ENCODE peak calls at places on chromosomes 12 and 14, in seven cellular contexts. N, S, P, M, W, K and C are unnamed samples.

GRCh38 chr12:131353376-131353775 is 357.5 kb upstream of the SFSWAP start:
- DNase-seq in W (no peak), P (no peak), N (no peak), K (no peak), S (no peak), M (no peak), C (no peak)

GRCh38 chr14:93064411-93065271 is 51.1 kb downstream of the ITPK1 start:
- DNase-seq in S (no peak), M (no peak), N (no peak), K (no peak), P (no peak), W (no peak), C (no peak)

GRCh38 chr14:67971627-67972625 is 152.3 kb downstream of the RAD51B start:
- DNase-seq in K (no peak), W (no peak), P (no peak), S (no peak), M (no peak), N (no peak), C (no peak)

GRCh38 chr12:112844814-112845565 is 53.4 kb downstream of the RPH3A start:
- DNase-seq in P (no peak), M (no peak), K (no peak), S (no peak), W (no peak), N (no peak), C (no peak)

GRCh38 chr14:61140872-61141271 is 140.3 kb downstream of the TMEM30B start:
- DNase-seq in P (peak; percentile 29), K (no peak), W (no peak), M (no peak), N (no peak), S (no peak), C (no peak)

GRCh38 chr12:21561158-21561557 is 35.1 kb downstream of the SPX start:
- DNase-seq in M (no peak), W (no peak), S (no peak), N (no peak), K (no peak), P (no peak), C (no peak)

GRCh38 chr14:24080888-24081738 is 9.8 kb downstream of the CPNE6 start:
- DNase-seq in P (no peak), M (peak; percentile 69), K (peak; percentile 83), N (peak; percentile 62), W (no peak), S (peak; percentile 38), C (no peak)

GRCh38 chr12:71686658-71687025 is 760 bp downstream of the TMEM19 start:
- DNase-seq in W (no peak), P (no peak), K (no peak), M (no peak), S (no peak), N (no peak), C (no peak)

GRCh38 chr12:112607427-112607826 is 184.1 kb upstream of the RPH3A start:
- DNase-seq in M (no peak), W (no peak), S (no peak), N (no peak), K (no peak), P (no peak), C (no peak)

GRCh38 chr14:99169776-99170356 is 102.1 kb downstream of the BCL11B start:
- DNase-seq in K (no peak), M (no peak), W (no peak), N (no peak), S (no peak), P (no peak), C (no peak)

GRCh38 chr12:114440450-114441383 is 34.8 kb upstream of the TBX5 start:
- DNase-seq in S (no peak), M (peak; percentile 51), W (no peak), N (no peak), P (no peak), K (no peak), C (no peak)

GRCh38 chr14:65413739-65414045 is 1.2 kb downstream of the FUT8 start:
- DNase-seq in W (no peak), N (no peak), M (no peak), P (no peak), K (no peak), S (no peak), C (no peak)

GRCh38 chr14:65415613-65416012 is 3.1 kb downstream of the FUT8 start:
- DNase-seq in N (no peak), P (no peak), M (no peak), S (no peak), W (no peak), K (no peak), C (no peak)

GRCh38 chr14:65412189-65412846 is at the start of gene FUT8:
- DNase-seq in M (peak; percentile 96), W (peak; percentile 93), P (peak; percentile 88), K (peak; percentile 41), N (peak; percentile 84), S (peak; percentile 81), C (peak; percentile 80)

GRCh38 chr14:65412881-65413738 is 580 bp downstream of the FUT8 start:
- DNase-seq in W (no peak), P (no peak), K (no peak), S (peak; percentile 17), M (peak; percentile 41), N (peak; percentile 7), C (no peak)

GRCh38 chr14:65414961-65415589 is 2.5 kb downstream of the FUT8 start:
- DNase-seq in M (no peak), K (no peak), P (no peak), S (peak; percentile 10), W (no peak), N (no peak), C (no peak)
- TF ChIP-seq SP1 in M (no peak), K (no peak), P (no peak), S (no peak), W (no peak), N (no peak), C (no peak)

GRCh38 chr12:54526800-54527630 is 22.4 kb upstream of the PDE1B start:
- DNase-seq in N (peak; percentile 69), W (peak; percentile 78), S (peak; percentile 23), P (peak; percentile 53), K (peak; percentile 67), M (peak; percentile 92), C (no peak)
- TF ChIP-seq SP1 in N (no peak), W (no peak), S (no peak), P (no peak), K (no peak), M (no peak), C (no peak)

DNA sequence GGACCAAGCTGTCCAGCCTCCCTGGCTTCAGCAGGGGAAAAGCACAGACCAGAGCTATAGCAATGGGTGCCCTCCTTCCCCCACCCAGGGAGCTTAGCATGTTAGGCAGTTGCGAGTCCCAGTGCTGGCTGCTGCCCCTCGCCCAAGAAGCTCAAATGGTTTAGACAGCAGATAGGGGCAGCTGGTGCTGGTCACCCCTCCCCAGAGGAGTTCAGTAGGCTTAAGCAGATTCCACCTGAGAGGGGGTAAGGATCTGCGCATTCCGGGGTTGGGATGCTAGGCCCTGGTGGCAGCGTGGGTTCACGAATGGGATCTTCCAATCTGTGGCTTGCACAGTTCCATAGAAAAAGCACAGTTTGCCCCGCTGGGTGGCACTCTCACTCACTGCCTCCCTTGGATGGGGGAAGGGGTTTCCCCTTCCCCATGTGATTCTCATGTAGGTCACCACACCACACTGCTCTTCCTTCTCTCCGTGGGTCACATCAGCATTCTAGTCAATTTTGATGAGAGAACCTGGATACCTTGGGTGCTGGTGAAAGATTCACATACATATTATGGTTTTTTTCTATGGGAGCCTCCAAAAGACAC is 665.6 kb downstream of the C12orf50 start:
- DNase-seq in N (no peak), K (no peak), M (no peak), S (no peak), W (no peak), P (no peak), C (no peak)
- TF ChIP-seq SP1 in N (no peak), K (no peak), M (no peak), S (no peak), W (no peak), P (no peak), C (no peak)

DNA sequence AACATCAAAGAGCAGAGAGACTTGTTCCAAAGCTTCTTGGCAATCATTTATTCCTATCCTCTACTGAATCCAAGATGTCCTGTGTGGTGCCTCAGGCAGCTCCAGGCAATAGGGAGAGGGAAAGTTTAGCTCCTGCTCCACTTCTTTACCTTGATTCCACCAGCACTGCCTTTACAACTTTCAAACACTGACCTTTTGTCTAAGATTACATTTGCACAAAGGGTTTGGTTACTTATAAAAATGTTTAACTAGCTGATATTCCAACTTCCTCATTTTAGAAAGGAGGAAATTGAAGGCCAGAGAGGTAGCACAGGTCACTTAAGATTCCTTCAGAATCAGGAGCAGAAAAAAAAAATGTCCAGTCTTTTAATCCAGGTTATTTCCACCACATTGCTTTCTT is 192.7 kb downstream of the BTG1 start:
- DNase-seq in P (no peak), M (no peak), S (no peak), N (no peak), K (no peak), W (no peak), C (no peak)
- TF ChIP-seq SP1 in P (no peak), M (no peak), S (no peak), N (no peak), K (no peak), W (no peak), C (no peak)

GRCh38 chr12:46217686-46218508 is 50.9 kb downstream of the SLC38A1 start:
- DNase-seq in P (no peak), N (no peak), S (no peak), W (no peak), K (no peak), M (no peak), C (peak; percentile 90)
- TF ChIP-seq SP1 in P (no peak), N (no peak), S (no peak), W (no peak), K (no peak), M (no peak), C (peak; percentile 75)

GRCh38 chr12:47867496-47867941 is 37.3 kb downstream of the VDR start:
- DNase-seq in W (no peak), N (no peak), M (no peak), K (peak; percentile 46), P (no peak), S (no peak), C (no peak)
- TF ChIP-seq SP1 in W (no peak), N (no peak), M (no peak), K (no peak), P (no peak), S (no peak), C (no peak)